ENCODE peak calls at places on chromosomes 4 and X, in eight cellular contexts. W is A549, C is PC-3, V is fibroblast of lung, Z is IMR-90, I is mammary epithelial cell, Q is hepatocyte, N is endothelial cell of umbilical vein. J is an unnamed sample.

GRCh38 chr4:150244600-150244999 is 166.4 kb downstream of the DCLK2 start:
- DNase-seq in C (peak; percentile 52), I (no peak), N (no peak), V (peak; percentile 90), Z (peak; percentile 78), W (peak; percentile 27), Q (no peak), J (peak; percentile 86)

GRCh38 chrX:39449352-39449751 is 648.1 kb downstream of the MID1IP1 start:
- DNase-seq in Z (no peak), V (no peak), I (no peak), Q (no peak), W (no peak), C (no peak), N (no peak), J (no peak)

GRCh38 chr4:176044589-176044951 is 21.1 kb upstream of the WDR17 start:
- DNase-seq in N (no peak), W (no peak), V (peak; percentile 61), Q (peak; percentile 8), Z (peak; percentile 8), I (no peak), C (no peak), J (peak; percentile 45)

GRCh38 chr4:120760047-120760446 is 162.5 kb downstream of the PRDM5 start:
- DNase-seq in W (no peak), V (peak; percentile 20), I (no peak), N (no peak), C (no peak), Q (no peak), Z (peak; percentile 23), J (no peak)

GRCh38 chrX:65644621-65645287 is 22.7 kb upstream of the MSN start:
- DNase-seq in V (peak; percentile 87), I (peak; percentile 81), N (peak; percentile 90), C (peak; percentile 91), Q (peak; percentile 47), W (peak; percentile 80), Z (peak; percentile 79), J (peak; percentile 81)

GRCh38 chrX:10124506-10125247 is 32.1 kb upstream of the CLCN4 start:
- DNase-seq in V (no peak), N (no peak), Z (no peak), Q (no peak), I (no peak), W (no peak), C (no peak), J (no peak)

GRCh38 chrX:22629105-22629725 is 356.5 kb downstream of the CBLL2 start:
- DNase-seq in Z (peak; percentile 74), W (no peak), Q (no peak), I (peak; percentile 65), C (peak; percentile 64), V (peak; percentile 82), N (peak; percentile 20), J (peak; percentile 77)

GRCh38 chrX:131235768-131236167 is 53.3 kb downstream of the IGSF1 start:
- DNase-seq in W (no peak), Z (no peak), N (no peak), I (no peak), C (no peak), Q (no peak), V (no peak), J (no peak)

GRCh38 chrX:40844476-40844875 is 109.1 kb upstream of the MED14 start:
- DNase-seq in N (no peak), W (no peak), I (no peak), Q (no peak), C (no peak), V (peak; percentile 56), Z (peak; percentile 58), J (peak; percentile 49)

GRCh38 chr4:102317459-102317858 is 27.8 kb downstream of the SLC39A8 start:
- DNase-seq in V (no peak), Q (no peak), N (no peak), I (no peak), C (no peak), Z (no peak), W (no peak), J (no peak)

GRCh38 chrX:46408553-46409407 is 136.4 kb downstream of the ZNF674 start:
- DNase-seq in C (peak; percentile 83), Q (peak; percentile 83), I (peak; percentile 39), N (peak; percentile 74), W (peak; percentile 76), Z (peak; percentile 76), V (peak; percentile 56), J (peak; percentile 41)

GRCh38 chr4:2865381-2865780 is 21.7 kb downstream of the ADD1 start:
- DNase-seq in Q (no peak), V (peak; percentile 17), Z (no peak), W (no peak), N (no peak), C (no peak), I (no peak), J (no peak)

GRCh38 chr4:2867758-2868491 is 24.3 kb downstream of the ADD1 start:
- DNase-seq in I (no peak), Z (peak; percentile 47), C (no peak), Q (peak; percentile 34), V (peak; percentile 34), W (no peak), N (peak; percentile 61), J (no peak)

GRCh38 chr4:2868840-2869487 is 25.3 kb downstream of the ADD1 start:
- DNase-seq in W (no peak), Z (no peak), C (no peak), I (no peak), Q (no peak), N (no peak), V (no peak), J (no peak)

GRCh38 chr4:2866891-2867290 is 23.2 kb downstream of the ADD1 start:
- DNase-seq in C (no peak), V (peak; percentile 60), I (no peak), W (no peak), Z (peak; percentile 39), N (no peak), Q (no peak), J (peak; percentile 39)

GRCh38 chr4:2866160-2866861 is 22.7 kb downstream of the ADD1 start:
- DNase-seq in V (no peak), Z (no peak), W (no peak), Q (no peak), C (no peak), N (no peak), I (no peak), J (no peak)
- H3K4me1 ChIP-seq in V (peaks cover 20% of the 10 kb centered on the region), Z (peaks cover 36% of the 10 kb centered on the region), W (peaks cover 41% of the 10 kb centered on the region), Q (peaks cover 73% of the 10 kb centered on the region), C (peaks cover 12% of the 10 kb centered on the region), N (peaks cover 41% of the 10 kb centered on the region), I (no peaks in the 10 kb centered on the region), J (peaks cover 37% of the 10 kb centered on the region)

DNA sequence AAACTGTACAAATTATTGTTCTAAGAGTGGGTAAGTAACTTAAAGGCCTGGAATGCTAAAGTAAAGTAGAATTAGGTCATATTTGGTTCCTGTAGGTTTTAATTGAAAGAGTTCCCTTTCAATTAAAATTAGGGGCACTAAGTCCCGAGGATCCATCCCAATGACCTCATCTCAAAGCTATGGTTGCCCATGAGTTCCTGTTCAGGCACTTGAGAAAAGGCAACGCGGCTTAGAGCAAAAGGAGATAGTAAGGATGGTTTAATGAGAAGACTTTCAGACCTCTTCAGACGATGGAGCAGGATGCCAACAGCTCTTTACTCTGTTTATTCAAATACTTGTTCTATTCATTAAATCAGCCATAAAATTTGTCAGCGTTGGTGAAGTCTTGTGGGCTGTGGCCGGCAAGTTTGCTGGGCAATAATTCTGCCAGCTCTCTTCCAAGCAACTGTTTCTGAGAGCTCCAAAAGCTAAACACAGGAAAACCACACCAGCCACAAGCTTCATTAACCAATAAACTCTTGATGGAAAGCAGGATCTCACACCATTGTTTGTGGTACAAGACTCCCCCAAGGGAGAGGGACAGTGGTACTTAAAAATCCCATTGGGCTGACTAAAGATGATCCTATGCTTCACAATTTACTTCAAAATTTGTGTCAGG is 167.4 kb downstream of the COL4A6 start:
- DNase-seq in C (no peak), V (peak; percentile 80), Q (peak; percentile 14), I (peak; percentile 46), Z (peak; percentile 12), N (no peak), W (no peak), J (peak; percentile 77)
- H3K4me2 ChIP-seq in C (no peak overlapping the region), V (no peak overlapping the region), Q (no peak overlapping the region), I (peak overlapping the region; percentile 43), Z (no peak overlapping the region), N (no peak overlapping the region), W (no peak overlapping the region), J (no peak overlapping the region)

DNA sequence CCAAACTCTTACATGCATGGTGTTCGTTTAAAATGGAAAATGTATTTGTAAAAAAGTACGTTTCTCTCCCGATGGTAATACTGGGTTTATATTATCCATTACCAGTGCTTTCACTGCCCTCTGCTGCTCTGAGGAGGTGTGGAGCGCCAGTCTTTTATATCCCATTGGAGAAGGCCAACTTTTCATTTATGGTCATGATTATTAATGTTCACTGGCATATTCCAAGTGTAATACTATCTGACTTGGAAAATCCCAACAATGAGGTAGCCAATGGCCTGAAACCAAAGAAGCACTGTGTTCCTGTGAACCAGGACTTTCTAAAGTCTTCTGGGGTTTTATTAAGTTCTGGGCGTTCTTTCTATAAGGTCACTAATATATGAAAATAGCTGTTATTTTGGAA is 80.7 kb downstream of the SYNPO2 start:
- DNase-seq in C (peak; percentile 71), N (peak; percentile 72), I (peak; percentile 62), Z (peak; percentile 82), W (peak; percentile 38), Q (peak; percentile 63), V (peak; percentile 68), J (peak; percentile 62)
- H3K4me1 ChIP-seq in C (peaks cover 24% of the 10 kb centered on the region), N (no peaks in the 10 kb centered on the region), I (peaks cover 20% of the 10 kb centered on the region), Z (peaks cover 16% of the 10 kb centered on the region), W (peaks cover 3% of the 10 kb centered on the region), Q (peaks cover 14% of the 10 kb centered on the region), V (peaks cover 20% of the 10 kb centered on the region), J (peaks cover 25% of the 10 kb centered on the region)

GRCh38 chr4:112120021-112120420 is 25.2 kb upstream of the FAM241A start:
- DNase-seq in Z (no peak), W (no peak), Q (no peak), V (no peak), I (no peak), N (peak; percentile 27), C (no peak), J (no peak)
- H3K4me2 ChIP-seq in Z (no peak overlapping the region), W (no peak overlapping the region), Q (no peak overlapping the region), V (no peak overlapping the region), I (no peak overlapping the region), N (no peak overlapping the region), C (no peak overlapping the region), J (no peak overlapping the region)

GRCh38 chr4:118833192-118833820 is 2.6 kb downstream of the SEC24D start:
- DNase-seq in C (peak; percentile 35), I (no peak), Z (no peak), V (no peak), Q (no peak), W (no peak), N (no peak), J (no peak)
- H3K4me1 ChIP-seq in C (peaks cover 21% of the 10 kb centered on the region), I (peaks cover 6% of the 10 kb centered on the region), Z (peaks cover 10% of the 10 kb centered on the region), V (peaks cover 9% of the 10 kb centered on the region), Q (peaks cover 22% of the 10 kb centered on the region), W (peaks cover 12% of the 10 kb centered on the region), N (peaks cover 20% of the 10 kb centered on the region), J (peaks cover 30% of the 10 kb centered on the region)

GRCh38 chr4:133003169-133003568 is 145.9 kb upstream of the PCDH10 start:
- DNase-seq in Z (no peak), I (no peak), W (no peak), C (no peak), V (no peak), N (no peak), Q (no peak), J (no peak)

GRCh38 chr4:132998585-132999230 is 150.4 kb upstream of the PCDH10 start:
- DNase-seq in I (no peak), Z (no peak), V (no peak), C (no peak), Q (no peak), W (no peak), N (no peak), J (no peak)

DNA sequence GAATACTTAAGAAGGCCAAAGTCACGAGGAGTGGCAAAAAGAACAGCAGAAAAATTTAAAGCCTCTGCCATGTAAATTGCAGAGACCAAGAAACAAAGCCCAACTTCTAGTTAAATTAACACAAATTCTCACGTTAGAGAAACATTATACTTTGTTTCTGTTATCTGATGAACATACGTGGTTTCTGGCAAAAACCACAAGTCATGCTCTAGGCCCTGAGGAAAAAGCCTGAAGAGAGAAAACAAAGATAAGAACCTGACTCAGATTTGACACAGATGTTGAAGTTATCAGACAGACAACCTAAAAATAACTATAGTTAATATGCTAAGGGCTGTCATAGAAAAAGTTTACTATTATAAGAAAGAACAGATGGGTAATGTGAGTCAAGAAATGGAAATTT is 149.1 kb upstream of the PCDH10 start:
- DNase-seq in W (no peak), C (no peak), Q (peak; percentile 5), I (peak; percentile 27), Z (no peak), V (peak; percentile 78), N (peak; percentile 95), J (peak; percentile 75)
- H3K4me2 ChIP-seq in W (no peak overlapping the region), C (no peak overlapping the region), Q (no peak overlapping the region), I (no peak overlapping the region), Z (no peak overlapping the region), V (no peak overlapping the region), N (peak overlapping the region; percentile 60), J (no peak overlapping the region)

J was measured in astrocyte.